ENCODE peak calls at places on chromosome 16, in eight cellular contexts. One of them, this sample, is unnamed.

GRCh38 chr16:20904507-20905079 is 4.0 kb downstream of the LYRM1 start:
- DNase-seq in astrocyte: peak
- DNase-seq in Caco-2: peak
- DNase-seq in neuronal stem cell: no peak
- DNase-seq in T follicular helper cell: no peak
- DNase-seq in activated naive CD4-positive, alpha-beta T cell: no peak
- DNase-seq in kidney tubule cell: peak
- DNase-seq in A549: no peak
- DNase-seq in this sample: no peak

GRCh38 chr16:10929853-10930754 is 12.2 kb downstream of the DEXI start:
- DNase-seq in astrocyte: peak
- DNase-seq in Caco-2: no peak
- DNase-seq in neuronal stem cell: no peak
- DNase-seq in T follicular helper cell: no peak
- DNase-seq in activated naive CD4-positive, alpha-beta T cell: no peak
- DNase-seq in kidney tubule cell: no peak
- DNase-seq in A549: no peak
- DNase-seq in this sample: no peak

GRCh38 chr16:75288596-75289120 is 37.2 kb upstream of the BCAR1 start:
- DNase-seq in astrocyte: no peak
- DNase-seq in Caco-2: no peak
- DNase-seq in neuronal stem cell: no peak
- DNase-seq in T follicular helper cell: no peak
- DNase-seq in activated naive CD4-positive, alpha-beta T cell: no peak
- DNase-seq in kidney tubule cell: no peak
- DNase-seq in A549: no peak
- DNase-seq in this sample: no peak

GRCh38 chr16:68448360-68448970 is at the start of gene SMPD3:
- DNase-seq in astrocyte: peak
- DNase-seq in Caco-2: peak
- DNase-seq in neuronal stem cell: peak
- DNase-seq in T follicular helper cell: peak
- DNase-seq in activated naive CD4-positive, alpha-beta T cell: peak
- DNase-seq in kidney tubule cell: peak
- DNase-seq in A549: peak
- DNase-seq in this sample: peak

GRCh38 chr16:65176603-65177002 is 54.7 kb upstream of the CDH11 start:
- DNase-seq in astrocyte: peak
- DNase-seq in Caco-2: no peak
- DNase-seq in neuronal stem cell: no peak
- DNase-seq in T follicular helper cell: no peak
- DNase-seq in activated naive CD4-positive, alpha-beta T cell: no peak
- DNase-seq in kidney tubule cell: peak
- DNase-seq in A549: no peak
- DNase-seq in this sample: no peak

GRCh38 chr16:79089735-79090284 is 510.7 kb downstream of the MAF start:
- DNase-seq in astrocyte: no peak
- DNase-seq in Caco-2: no peak
- DNase-seq in neuronal stem cell: no peak
- DNase-seq in T follicular helper cell: no peak
- DNase-seq in activated naive CD4-positive, alpha-beta T cell: no peak
- DNase-seq in kidney tubule cell: no peak
- DNase-seq in A549: no peak
- DNase-seq in this sample: no peak

GRCh38 chr16:67883872-67884261 is 818 bp upstream of the NRN1L start:
- DNase-seq in astrocyte: no peak
- DNase-seq in Caco-2: peak
- DNase-seq in neuronal stem cell: peak
- DNase-seq in T follicular helper cell: peak
- DNase-seq in activated naive CD4-positive, alpha-beta T cell: peak
- DNase-seq in kidney tubule cell: peak
- DNase-seq in A549: peak
- DNase-seq in this sample: peak

GRCh38 chr16:12542818-12543699 is 260.6 kb downstream of the CPPED1 start:
- DNase-seq in astrocyte: no peak
- DNase-seq in Caco-2: no peak
- DNase-seq in neuronal stem cell: no peak
- DNase-seq in T follicular helper cell: no peak
- DNase-seq in activated naive CD4-positive, alpha-beta T cell: no peak
- DNase-seq in kidney tubule cell: no peak
- DNase-seq in A549: no peak
- DNase-seq in this sample: peak

GRCh38 chr16:3094289-3095027 is 4.6 kb downstream of the ZSCAN10 start:
- DNase-seq in astrocyte: no peak
- DNase-seq in Caco-2: no peak
- DNase-seq in neuronal stem cell: no peak
- DNase-seq in T follicular helper cell: peak
- DNase-seq in activated naive CD4-positive, alpha-beta T cell: no peak
- DNase-seq in kidney tubule cell: peak
- DNase-seq in A549: peak
- DNase-seq in this sample: no peak

GRCh38 chr16:74201561-74201960 is 95.1 kb upstream of the PSMD7 start:
- DNase-seq in astrocyte: no peak
- DNase-seq in Caco-2: no peak
- DNase-seq in neuronal stem cell: no peak
- DNase-seq in T follicular helper cell: no peak
- DNase-seq in activated naive CD4-positive, alpha-beta T cell: no peak
- DNase-seq in kidney tubule cell: no peak
- DNase-seq in A549: no peak
- DNase-seq in this sample: no peak

GRCh38 chr16:79468236-79468635 is 132.3 kb downstream of the MAF start:
- DNase-seq in astrocyte: no peak
- DNase-seq in Caco-2: no peak
- DNase-seq in neuronal stem cell: no peak
- DNase-seq in T follicular helper cell: no peak
- DNase-seq in activated naive CD4-positive, alpha-beta T cell: no peak
- DNase-seq in kidney tubule cell: no peak
- DNase-seq in A549: no peak
- DNase-seq in this sample: no peak

GRCh38 chr16:87689956-87690465 is 75.8 kb downstream of the KLHDC4 start:
- DNase-seq in astrocyte: no peak
- DNase-seq in Caco-2: no peak
- DNase-seq in neuronal stem cell: no peak
- DNase-seq in T follicular helper cell: no peak
- DNase-seq in activated naive CD4-positive, alpha-beta T cell: no peak
- DNase-seq in kidney tubule cell: no peak
- DNase-seq in A549: no peak
- DNase-seq in this sample: no peak

GRCh38 chr16:87263418-87264052 is 53.7 kb downstream of the C16orf95 start:
- DNase-seq in astrocyte: no peak
- DNase-seq in Caco-2: no peak
- DNase-seq in neuronal stem cell: no peak
- DNase-seq in T follicular helper cell: no peak
- DNase-seq in activated naive CD4-positive, alpha-beta T cell: no peak
- DNase-seq in kidney tubule cell: no peak
- DNase-seq in A549: no peak
- DNase-seq in this sample: no peak

GRCh38 chr16:85431431-85432124 is 181.5 kb upstream of the GSE1 start:
- DNase-seq in astrocyte: peak
- DNase-seq in Caco-2: peak
- DNase-seq in neuronal stem cell: no peak
- DNase-seq in T follicular helper cell: no peak
- DNase-seq in activated naive CD4-positive, alpha-beta T cell: no peak
- DNase-seq in kidney tubule cell: no peak
- DNase-seq in A549: no peak
- DNase-seq in this sample: no peak

GRCh38 chr16:711548-712320 is 3.2 kb upstream of the METRN start:
- DNase-seq in astrocyte: no peak
- DNase-seq in Caco-2: peak
- DNase-seq in neuronal stem cell: no peak
- DNase-seq in T follicular helper cell: peak
- DNase-seq in activated naive CD4-positive, alpha-beta T cell: peak
- DNase-seq in kidney tubule cell: peak
- DNase-seq in A549: peak
- DNase-seq in this sample: peak

GRCh38 chr16:80518436-80518835 is 22.4 kb upstream of the DYNLRB2 start:
- DNase-seq in astrocyte: no peak
- DNase-seq in Caco-2: no peak
- DNase-seq in neuronal stem cell: no peak
- DNase-seq in T follicular helper cell: peak
- DNase-seq in activated naive CD4-positive, alpha-beta T cell: no peak
- DNase-seq in kidney tubule cell: peak
- DNase-seq in A549: no peak
- DNase-seq in this sample: no peak